ENCODE peak calls at places on chromosomes 5 and 9, in four cellular contexts. X is ACHN, I is Daoy, J is mucosa of gallbladder. Y is an unnamed sample.

GRCh38 chr5:177523711-177524538 is 7.2 kb upstream of the DDX41 start:
- DNase-seq in X (no peak), I (no peak), J (no peak), Y (no peak)

GRCh38 chr5:120055858-120056257 is 408.2 kb upstream of the PRR16 start:
- DNase-seq in X (peak), I (peak), J (no peak), Y (peak)

GRCh38 chr5:88691945-88692868 is 190.8 kb downstream of the MEF2C start:
- DNase-seq in X (peak), I (peak), J (no peak), Y (no peak)

GRCh38 chr5:9282211-9282610 is 263.7 kb downstream of the SEMA5A start:
- DNase-seq in X (no peak), I (no peak), J (no peak), Y (no peak)

GRCh38 chr5:151008906-151009305 is 11.5 kb upstream of the GPX3 start:
- DNase-seq in X (no peak), I (no peak), J (no peak), Y (no peak)

GRCh38 chr5:15446552-15446951 is 53.4 kb upstream of the FBXL7 start:
- DNase-seq in X (no peak), I (no peak), J (no peak), Y (peak)

GRCh38 chr9:131636593-131636992 is 91.3 kb downstream of the PRRT1B start:
- DNase-seq in X (no peak), I (no peak), J (no peak), Y (no peak)

GRCh38 chr5:168749391-168750100 is 170.4 kb upstream of the PANK3 start:
- DNase-seq in X (no peak), I (no peak), J (no peak), Y (no peak)

GRCh38 chr5:105740242-105740641 is 1930.5 kb downstream of the EFNA5 start:
- DNase-seq in X (no peak), I (no peak), J (no peak), Y (no peak)

GRCh38 chr5:3181641-3182040 is 414.0 kb upstream of the IRX1 start:
- DNase-seq in X (no peak), I (peak), J (no peak), Y (no peak)

GRCh38 chr5:38433160-38433861 is 123.1 kb downstream of the LIFR start:
- DNase-seq in X (no peak), I (no peak), J (peak), Y (peak)

GRCh38 chr9:134178781-134179551 is 14.6 kb upstream of the RNU6ATAC start:
- DNase-seq in X (no peak), I (peak), J (no peak), Y (no peak)

GRCh38 chr5:163916376-163916775 is 411.0 kb downstream of the MAT2B start:
- DNase-seq in X (no peak), I (no peak), J (peak), Y (no peak)

GRCh38 chr9:127188396-127188795 is 66.0 kb upstream of the ANGPTL2 start:
- DNase-seq in X (no peak), I (no peak), J (no peak), Y (no peak)

GRCh38 chr5:130797303-130797702 is 367.8 kb downstream of the HINT1 start:
- DNase-seq in X (no peak), I (no peak), J (no peak), Y (no peak)

GRCh38 chr5:179793470-179794139 is at the start of gene LTC4S:
- DNase-seq in X (no peak), I (peak), J (peak), Y (no peak)

GRCh38 chr9:18046068-18046467 is 427.9 kb upstream of the ADAMTSL1 start:
- DNase-seq in X (no peak), I (no peak), J (no peak), Y (no peak)

GRCh38 chr5:67248703-67249589 is 52.3 kb upstream of the CD180 start:
- DNase-seq in X (no peak), I (peak), J (no peak), Y (no peak)

GRCh38 chr5:43101491-43101890 is 19.2 kb upstream of the ZNF131 start:
- DNase-seq in X (no peak), I (no peak), J (no peak), Y (no peak)

GRCh38 chr5:152505442-152506042 is 100.5 kb upstream of the NMUR2 start:
- DNase-seq in X (peak), I (peak), J (peak), Y (no peak)

GRCh38 chr9:129496187-129497063 is 124.5 kb downstream of the C9orf50 start:
- DNase-seq in X (peak), I (peak), J (peak), Y (peak)

GRCh38 chr9:89009049-89009840 is 18.0 kb downstream of the S1PR3 start:
- DNase-seq in X (no peak), I (no peak), J (peak), Y (no peak)

GRCh38 chr5:140556438-140556837 is 835 bp downstream of the SRA1 start:
- DNase-seq in X (no peak), I (no peak), J (no peak), Y (no peak)

GRCh38 chr5:102865510-102866314 is 110.6 kb downstream of the PAM start:
- DNase-seq in X (peak), I (peak), J (peak), Y (peak)

GRCh38 chr9:129506892-129507291 is 114.0 kb downstream of the C9orf50 start:
- DNase-seq in X (no peak), I (peak), J (no peak), Y (no peak)

GRCh38 chr9:20065076-20065475 is 276.2 kb upstream of the SLC24A2 start:
- DNase-seq in X (no peak), I (no peak), J (no peak), Y (no peak)

GRCh38 chr5:141573489-141574121 is 45.2 kb downstream of the DIAPH1 start:
- DNase-seq in X (no peak), I (no peak), J (no peak), Y (no peak)

GRCh38 chr5:122458278-122458872 is 146.3 kb downstream of the SNCAIP start:
- DNase-seq in X (peak), I (peak), J (no peak), Y (no peak)

GRCh38 chr9:21752003-21752402 is 50.4 kb upstream of the MTAP start:
- DNase-seq in X (no peak), I (no peak), J (no peak), Y (no peak)

GRCh38 chr5:151632524-151632923 is 41.4 kb upstream of the FAT2 start:
- DNase-seq in X (no peak), I (no peak), J (no peak), Y (no peak)

GRCh38 chr9:89426389-89426961 is 71.4 kb downstream of the SEMA4D start:
- DNase-seq in X (no peak), I (no peak), J (no peak), Y (no peak)

GRCh38 chr5:16992006-16992405 is 55.9 kb upstream of the MYO10 start:
- DNase-seq in X (no peak), I (peak), J (no peak), Y (no peak)

GRCh38 chr9:132350861-132351315 is 3.9 kb downstream of the SETX start:
- DNase-seq in X (peak), I (peak), J (no peak), Y (no peak)